ENCODE peak calls at places on chromosomes 16 and 17, in five cellular contexts. M is H1, O is K562, K is HepG2, N is GM12878. L is an unnamed sample.

GRCh38 chr17:6386041-6386630 is 48.8 kb downstream of the AIPL1 start:
- DNase-seq in M (peak), O (no peak), N (no peak), K (no peak), L (no peak)

GRCh38 chr17:9467518-9467917 is 108.1 kb downstream of the STX8 start:
- DNase-seq in M (peak), K (no peak), O (peak), N (no peak), L (no peak)

GRCh38 chr16:89033796-89034572 is 57.0 kb upstream of the CBFA2T3 start:
- DNase-seq in N (no peak), K (no peak), O (no peak), M (no peak), L (no peak)

GRCh38 chr16:88504489-88505404 is 51.7 kb downstream of the ZFPM1 start:
- DNase-seq in N (no peak), M (no peak), O (no peak), K (peak), L (no peak)

GRCh38 chr17:61313515-61314326 is 85.9 kb upstream of the TBX2 start:
- DNase-seq in N (no peak), K (no peak), M (no peak), O (no peak), L (no peak)

GRCh38 chr16:66478733-66479511 is 51.8 kb downstream of the BEAN1 start:
- DNase-seq in N (peak), K (peak), M (peak), O (peak), L (peak)

GRCh38 chr17:73423806-73424205 is 112.0 kb upstream of the CDC42EP4 start:
- DNase-seq in K (no peak), O (no peak), N (no peak), M (no peak), L (no peak)

GRCh38 chr17:27206447-27206846 is 87.5 kb upstream of the WSB1 start:
- DNase-seq in K (peak), O (peak), N (no peak), M (no peak), L (no peak)

GRCh38 chr16:51971184-51971583 is 575.8 kb downstream of the TOX3 start:
- DNase-seq in M (no peak), O (peak), K (no peak), N (no peak), L (peak)

GRCh38 chr17:17433260-17433659 is 43.5 kb upstream of the MED9 start:
- DNase-seq in M (no peak), K (peak), N (no peak), O (no peak), L (no peak)

GRCh38 chr17:77649717-77650211 is 308.7 kb upstream of the TNRC6C start:
- DNase-seq in M (no peak), K (no peak), O (peak), N (no peak), L (no peak)

GRCh38 chr16:23071202-23072083 is 77.8 kb downstream of the USP31 start:
- DNase-seq in K (no peak), M (no peak), O (no peak), N (no peak), L (no peak)

GRCh38 chr16:65353183-65353582 is 231.3 kb upstream of the CDH11 start:
- DNase-seq in K (no peak), M (no peak), O (no peak), N (no peak), L (no peak)

GRCh38 chr16:62853887-62854286 is 817.6 kb upstream of the CDH8 start:
- DNase-seq in N (no peak), O (no peak), M (no peak), K (no peak), L (no peak)

GRCh38 chr16:12802661-12803060 is 1.0 kb downstream of the CPPED1 start:
- DNase-seq in O (peak), N (no peak), K (no peak), M (no peak), L (no peak)

GRCh38 chr17:67488161-67488560 is 111.1 kb downstream of the PITPNC1 start:
- DNase-seq in O (no peak), K (no peak), M (no peak), N (no peak), L (peak)

GRCh38 chr16:70694088-70694487 is 8.2 kb upstream of the MTSS2 start:
- DNase-seq in K (no peak), M (no peak), O (no peak), N (no peak), L (no peak)

GRCh38 chr16:52872706-52873105 is 180.0 kb downstream of the CHD9NB start:
- DNase-seq in O (no peak), K (no peak), N (no peak), M (no peak), L (no peak)

GRCh38 chr16:15970202-15970601 is 20.8 kb downstream of the ABCC1 start:
- DNase-seq in N (no peak), O (peak), M (peak), K (peak), L (no peak)

GRCh38 chr17:32490101-32490482 is 3.3 kb downstream of the CDK5R1 start:
- DNase-seq in M (no peak), K (no peak), O (no peak), N (no peak), L (peak)

GRCh38 chr16:11207646-11208045 is 48.4 kb downstream of the SOCS1 start:
- DNase-seq in M (no peak), O (no peak), K (no peak), N (no peak), L (no peak)

GRCh38 chr17:49926886-49927285 is 42.1 kb upstream of the DLX4 start:
- DNase-seq in K (no peak), O (peak), N (no peak), M (no peak), L (no peak)

GRCh38 chr16:53052519-53053501 is at the start of gene CHD9NB:
- DNase-seq in N (no peak), O (peak), M (no peak), K (peak), L (peak)

GRCh38 chr17:64115043-64115698 is 14.8 kb downstream of the ERN1 start:
- DNase-seq in M (no peak), K (no peak), O (no peak), N (no peak), L (no peak)

GRCh38 chr16:13041180-13041579 is 139.8 kb downstream of the SHISA9 start:
- DNase-seq in M (no peak), K (no peak), N (no peak), O (no peak), L (no peak)

GRCh38 chr17:68616334-68616733 is 15.2 kb upstream of the FAM20A start:
- DNase-seq in M (no peak), N (no peak), K (no peak), O (no peak), L (no peak)

DNA sequence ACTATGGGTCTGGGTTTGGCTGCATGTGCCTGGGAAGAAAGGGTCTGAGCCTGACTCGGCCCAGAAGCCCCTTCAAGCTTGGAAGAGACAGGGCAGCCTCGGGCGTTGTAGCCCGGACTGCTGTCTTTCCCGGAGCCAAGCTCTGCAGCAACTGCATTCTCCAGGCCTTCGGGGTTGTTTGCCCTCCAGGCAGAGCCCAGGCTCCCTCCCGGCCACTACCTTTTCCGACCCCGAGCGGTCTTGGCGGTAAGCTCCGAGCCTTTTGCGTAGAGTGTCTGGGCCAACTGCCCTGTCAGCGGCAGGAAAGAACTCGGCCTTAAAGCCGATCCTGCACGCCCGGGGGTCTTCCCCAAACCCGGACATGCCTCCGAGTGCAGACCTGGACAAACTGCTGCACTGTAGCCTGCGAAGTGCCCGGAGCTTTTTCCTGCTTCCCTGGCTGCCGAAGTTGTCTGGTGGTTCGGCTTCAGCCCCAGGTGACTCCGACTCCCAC is 1.3 kb downstream of the LHX1 start:
- DNase-seq in K (no peak), M (no peak), N (no peak), O (no peak), L (no peak)
- H3K9ac ChIP-seq in K (no peak), M (no peak), N (no peak), O (no peak), L (no peak)

GRCh38 chr17:62791235-62792121 is 16.6 kb downstream of the MARCHF10 start:
- DNase-seq in K (no peak), M (no peak), O (no peak), N (no peak), L (no peak)
- TF ChIP-seq USF2 in K (no peak), M (no peak), O (no peak), N (no peak), L (no peak)

GRCh38 chr17:80892019-80892855 is 99.4 kb upstream of the CHMP6 start:
- DNase-seq in M (no peak), K (no peak), N (peak), O (peak), L (no peak)

GRCh38 chr17:80894726-80895125 is 96.9 kb upstream of the CHMP6 start:
- DNase-seq in O (no peak), M (no peak), N (no peak), K (no peak), L (no peak)

GRCh38 chr17:80894439-80894721 is 97.3 kb upstream of the CHMP6 start:
- DNase-seq in M (no peak), O (no peak), N (no peak), K (no peak), L (no peak)

GRCh38 chr17:80893604-80894438 is 97.8 kb upstream of the CHMP6 start:
- DNase-seq in K (no peak), M (no peak), N (no peak), O (no peak), L (no peak)

GRCh38 chr17:80892900-80893603 is 98.6 kb upstream of the CHMP6 start:
- DNase-seq in M (no peak), N (no peak), K (no peak), O (no peak), L (no peak)
- TF ChIP-seq GABPA in M (no peak), N (no peak), K (peak), O (no peak), L (no peak)

GRCh38 chr16:10206865-10207264 is 24.6 kb upstream of the GRIN2A start:
- DNase-seq in K (no peak), N (no peak), M (no peak), O (no peak), L (no peak)

GRCh38 chr16:10206215-10206614 is 24.0 kb upstream of the GRIN2A start:
- DNase-seq in K (no peak), N (peak), O (no peak), M (no peak), L (no peak)

GRCh38 chr16:10200823-10201571 is 18.8 kb upstream of the GRIN2A start:
- DNase-seq in M (no peak), K (no peak), O (no peak), N (no peak), L (no peak)

GRCh38 chr16:10202650-10203049 is 20.4 kb upstream of the GRIN2A start:
- DNase-seq in K (no peak), N (no peak), M (no peak), O (no peak), L (no peak)

DNA sequence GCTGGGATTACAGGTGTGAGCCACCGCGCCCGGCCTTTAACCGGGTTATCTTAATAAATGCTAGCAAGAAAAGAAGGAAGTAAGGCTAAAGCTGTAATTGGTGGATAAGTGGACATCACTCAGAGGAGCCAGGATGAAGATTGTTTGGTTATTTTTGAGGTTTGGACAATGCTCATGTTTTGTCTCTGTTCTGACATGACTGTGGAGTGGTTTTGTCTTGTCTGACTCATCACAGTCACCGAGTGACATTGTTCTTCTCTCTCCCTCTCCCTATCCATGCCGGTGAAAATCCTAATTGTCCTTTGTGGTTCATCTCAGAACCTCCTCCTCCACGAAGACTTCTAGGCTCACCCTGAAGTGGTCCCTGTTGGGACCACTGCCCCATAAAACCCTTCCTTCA is 23.5 kb upstream of the GRIN2A start:
- DNase-seq in M (no peak), K (no peak), O (no peak), N (peak), L (no peak)
- H3K9ac ChIP-seq in M (no peak), K (no peak), O (no peak), N (no peak), L (no peak)

L was measured in SK-N-SH.